ENCODE peak calls at places on chromosomes 1 and 21, in nine cellular contexts. O is GM12878, Q is K562, V is transverse colon, B is GM23338, W is stomach, C is GM12891, K is H1, E is breast epithelium. U is an unnamed sample.

GRCh38 chr1:245232936-245233335 is 78.2 kb downstream of the KIF26B start:
- DNase-seq in B (no peak), E (no peak), W (no peak), Q (no peak), K (no peak), O (no peak), C (no peak), V (no peak), U (no peak)

GRCh38 chr1:109989656-109990653 is 5.4 kb downstream of the AHCYL1 start:
- DNase-seq in K (no peak), B (no peak), E (no peak), W (no peak), C (no peak), Q (no peak), V (no peak), O (no peak), U (no peak)

GRCh38 chr1:20351911-20352675 is 61.4 kb downstream of the VWA5B1 start:
- DNase-seq in O (no peak), B (no peak), K (no peak), C (no peak), W (no peak), V (no peak), E (no peak), Q (no peak), U (no peak)

GRCh38 chr1:115098979-115099692 is 9.8 kb upstream of the TSPAN2 start:
- DNase-seq in O (peak; percentile 37), E (no peak), W (peak; percentile 52), C (no peak), V (peak; percentile 72), K (no peak), B (peak; percentile 59), Q (no peak), U (no peak)

GRCh38 chr21:45827881-45828579 is 153.5 kb upstream of the COL6A1 start:
- DNase-seq in C (no peak), O (no peak), B (no peak), K (no peak), V (no peak), E (no peak), W (no peak), Q (no peak), U (no peak)

GRCh38 chr1:245551536-245551935 is 396.8 kb downstream of the KIF26B start:
- DNase-seq in W (no peak), V (no peak), K (no peak), E (no peak), B (no peak), C (no peak), O (no peak), Q (no peak), U (no peak)

GRCh38 chr1:157965584-157965983 is 27.9 kb upstream of the KIRREL1 start:
- DNase-seq in O (no peak), C (no peak), Q (no peak), B (no peak), W (no peak), K (no peak), V (no peak), E (no peak), U (no peak)

GRCh38 chr1:111140680-111140967 is 601 bp downstream of the CEPT1 start:
- DNase-seq in V (peak; percentile 64), Q (no peak), B (peak; percentile 75), W (peak; percentile 58), K (no peak), C (no peak), E (no peak), O (no peak), U (no peak)

GRCh38 chr1:32652244-32652962 is 1.4 kb downstream of the RBBP4 start:
- DNase-seq in Q (no peak), E (no peak), O (no peak), W (no peak), K (no peak), B (no peak), V (no peak), C (no peak), U (no peak)

GRCh38 chr1:53532912-53533311 is 73.7 kb downstream of the DMRTB1 start:
- DNase-seq in C (no peak), K (no peak), Q (no peak), W (no peak), E (no peak), B (no peak), V (no peak), O (no peak), U (no peak)

GRCh38 chr1:20210736-20211405 is 24.6 kb upstream of the PLA2G2C start:
- DNase-seq in K (no peak), B (no peak), W (no peak), V (no peak), O (no peak), C (no peak), Q (no peak), E (no peak), U (no peak)

GRCh38 chr1:85581138-85581801 is 709 bp downstream of the CCN1 start:
- DNase-seq in V (peak; percentile 80), E (peak; percentile 76), W (peak; percentile 80), O (no peak), K (no peak), B (peak; percentile 68), Q (peak; percentile 77), C (peak; percentile 53), U (peak; percentile 58)

GRCh38 chr21:19607983-19608668 is 1204.5 kb upstream of the TMPRSS15 start:
- DNase-seq in V (no peak), W (no peak), Q (no peak), C (no peak), B (peak; percentile 33), E (no peak), O (no peak), K (no peak), U (no peak)

GRCh38 chr1:202622388-202622787 is 87.9 kb downstream of the SYT2 start:
- DNase-seq in W (no peak), C (no peak), Q (no peak), E (no peak), B (no peak), O (no peak), V (no peak), K (no peak), U (no peak)

GRCh38 chr1:110258734-110259133 is 48.6 kb downstream of the KCNC4 start:
- DNase-seq in C (no peak), O (no peak), V (no peak), Q (no peak), K (no peak), E (peak; percentile 68), B (no peak), W (no peak), U (no peak)

GRCh38 chr1:101199637-101199982 is 37.2 kb upstream of the S1PR1 start:
- DNase-seq in E (no peak), V (no peak), O (no peak), B (no peak), W (no peak), Q (no peak), C (no peak), K (no peak), U (no peak)

GRCh38 chr1:6507461-6507911 is 16.0 kb upstream of the PLEKHG5 start:
- DNase-seq in C (no peak), Q (no peak), O (no peak), E (no peak), B (no peak), V (no peak), W (no peak), K (no peak), U (no peak)

GRCh38 chr1:89566761-89567174 is 42.1 kb downstream of the LRRC8B start:
- DNase-seq in O (no peak), K (no peak), C (no peak), W (no peak), Q (no peak), V (peak; percentile 14), E (no peak), B (peak; percentile 50), U (no peak)

GRCh38 chr1:70142120-70142519 is 63.3 kb downstream of the LRRC40 start:
- DNase-seq in E (no peak), V (no peak), B (peak; percentile 26), K (no peak), C (no peak), W (no peak), Q (peak; percentile 11), O (no peak), U (no peak)

GRCh38 chr1:41109316-41110263 is 88.1 kb upstream of the SLFNL1 start:
- DNase-seq in O (no peak), K (no peak), W (peak; percentile 49), V (peak; percentile 20), C (no peak), E (peak; percentile 81), Q (peak; percentile 30), B (peak; percentile 24), U (no peak)
- TF ChIP-seq POLR2AphosphoS5 in O (no peak), K (no peak), W (peak; percentile 84), V (peak; percentile 69), C (no peak), E (peak; percentile 84), Q (no peak), B (no peak), U (no peak)

DNA sequence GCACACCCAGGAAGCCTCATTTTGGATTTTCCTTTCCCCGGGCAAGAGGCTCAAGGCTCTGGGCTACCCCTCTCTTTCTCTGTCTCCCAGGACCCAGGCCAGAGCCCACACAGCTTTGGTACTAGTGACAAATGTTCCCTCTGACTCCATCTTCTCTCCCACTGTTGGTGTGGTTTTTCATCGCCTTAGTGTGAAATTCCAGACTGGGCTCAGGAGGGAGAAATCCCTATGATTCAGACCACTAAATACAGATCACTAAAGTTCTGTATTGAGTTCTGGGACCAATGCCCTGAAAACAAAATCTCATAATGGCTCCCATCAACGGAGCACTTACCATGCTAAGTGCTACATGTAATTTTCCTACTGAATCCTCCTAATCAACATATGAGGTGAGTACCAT is 26.1 kb downstream of the IQGAP3 start:
- DNase-seq in K (no peak), W (no peak), E (no peak), Q (no peak), O (no peak), V (no peak), B (no peak), C (no peak), U (no peak)
- TF ChIP-seq POLR2AphosphoS5 in K (no peak), W (no peak), E (no peak), Q (no peak), O (no peak), V (no peak), B (no peak), C (no peak), U (no peak)

GRCh38 chr1:160342953-160343869 is at the start of the genes COPA and NCSTN:
- DNase-seq in B (peak; percentile 99), O (peak; percentile 75), V (peak; percentile 95), C (peak; percentile 63), E (peak; percentile 88), Q (peak; percentile 90), K (peak; percentile 71), W (peak; percentile 92), U (peak; percentile 72)
- TF ChIP-seq POLR2AphosphoS5 in B (peak; percentile 88), O (peak; percentile 93), V (peak; percentile 91), C (peak; percentile 90), E (peak; percentile 98), Q (peak; percentile 95), K (peak; percentile 61), W (peak; percentile 99), U (peak; percentile 90)

DNA sequence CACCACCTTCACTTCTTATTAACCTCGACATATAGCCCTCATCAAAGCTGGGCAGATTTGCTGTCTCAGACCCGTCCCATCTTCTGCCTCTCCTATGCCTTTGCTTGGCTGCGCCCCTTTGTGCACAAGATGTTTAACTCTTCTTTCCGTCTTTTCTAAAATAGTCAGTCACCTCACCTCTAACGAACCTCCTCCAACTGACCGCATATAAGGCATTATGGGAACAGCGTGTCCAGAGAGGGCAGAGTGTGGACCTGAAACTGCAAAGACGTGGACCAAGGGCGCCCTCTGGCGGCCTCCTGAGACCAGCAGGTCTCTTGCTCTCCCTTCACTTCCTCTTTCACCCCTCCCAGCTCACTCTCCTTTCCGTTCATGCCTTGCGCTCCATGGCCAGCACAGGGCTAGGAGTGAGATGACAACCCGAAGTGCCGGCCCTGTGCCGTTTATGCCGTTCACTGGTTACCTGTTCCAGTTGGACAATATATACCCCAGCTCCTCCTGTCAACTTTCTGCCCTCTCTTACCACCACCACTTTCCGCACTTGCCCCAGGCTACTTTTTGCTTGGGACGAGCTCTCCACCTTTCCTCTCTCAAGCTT is 2.5 kb upstream of the METTL25B start:
- DNase-seq in V (peak; percentile 91), C (peak; percentile 67), E (peak; percentile 83), W (peak; percentile 93), B (peak; percentile 96), K (no peak), Q (peak; percentile 70), O (peak; percentile 64), U (peak; percentile 62)
- TF ChIP-seq POLR2AphosphoS5 in V (no peak), C (no peak), E (peak; percentile 71), W (peak; percentile 84), B (no peak), K (no peak), Q (no peak), O (no peak), U (no peak)

U was measured in GM12892.